ENCODE peak calls at places on chromosomes 11 and 22, in six cellular contexts. N, F, Q, R, M and L are unnamed samples.

GRCh38 chr11:71563401-71563800 is 2.0 kb upstream of the KRTAP5-10 start:
- DNase-seq in F (no peak), R (no peak), M (no peak), N (peak; percentile 66), Q (peak; percentile 38), L (peak; percentile 74)

GRCh38 chr11:8290122-8290810 is 26.6 kb upstream of the LMO1 start:
- DNase-seq in N (no peak), Q (no peak), M (no peak), R (no peak), F (no peak), L (no peak)

GRCh38 chr11:97703815-97704214 is 1314.0 kb downstream of the JRKL start:
- DNase-seq in R (no peak), N (peak; percentile 5), F (no peak), M (no peak), Q (no peak), L (no peak)

GRCh38 chr11:88266157-88266556 is 71.4 kb downstream of the CTSC start:
- DNase-seq in F (no peak), N (no peak), M (no peak), R (no peak), Q (no peak), L (no peak)

GRCh38 chr22:20995329-20996030 is 6.4 kb downstream of the THAP7 start:
- DNase-seq in Q (no peak), N (no peak), R (peak; percentile 5), M (no peak), F (no peak), L (no peak)

GRCh38 chr11:107757661-107758060 is 45.8 kb upstream of the SLN start:
- DNase-seq in R (no peak), N (no peak), F (no peak), Q (no peak), M (no peak), L (no peak)

GRCh38 chr11:131511794-131512193 is 141.4 kb downstream of the NTM start:
- DNase-seq in M (peak; percentile 59), F (no peak), N (peak; percentile 64), R (no peak), Q (peak; percentile 88), L (peak; percentile 65)

GRCh38 chr22:50605349-50606074 is 4.9 kb downstream of the MAPK8IP2 start:
- DNase-seq in N (no peak), Q (no peak), M (no peak), F (no peak), R (no peak), L (no peak)

GRCh38 chr11:77967121-77967520 is 27.3 kb downstream of the INTS4 start:
- DNase-seq in F (no peak), N (no peak), Q (no peak), R (no peak), M (no peak), L (no peak)

GRCh38 chr11:62787005-62787759 is at the start of gene TMEM179B:
- DNase-seq in R (peak; percentile 99), M (peak; percentile 97), F (peak; percentile 94), Q (peak; percentile 98), N (peak; percentile 100), L (peak; percentile 98)

GRCh38 chr11:120608760-120609211 is 97.2 kb downstream of the GRIK4 start:
- DNase-seq in N (no peak), F (peak; percentile 40), M (peak; percentile 19), R (no peak), Q (no peak), L (no peak)

GRCh38 chr11:83349371-83349770 is 63.2 kb upstream of the CCDC90B start:
- DNase-seq in M (no peak), F (no peak), Q (no peak), N (no peak), R (no peak), L (no peak)

GRCh38 chr11:94020777-94021615 is at the start of gene HEPHL1:
- DNase-seq in R (no peak), N (no peak), M (no peak), Q (no peak), F (no peak), L (no peak)

GRCh38 chr11:73228268-73229134 is 10.4 kb downstream of the P2RY2 start:
- DNase-seq in M (no peak), R (peak; percentile 6), Q (no peak), F (no peak), N (no peak), L (peak; percentile 45)

GRCh38 chr11:73226297-73227006 is 8.4 kb downstream of the P2RY2 start:
- DNase-seq in Q (no peak), M (no peak), R (peak; percentile 3), N (no peak), F (no peak), L (no peak)

GRCh38 chr11:73225851-73226250 is 7.8 kb downstream of the P2RY2 start:
- DNase-seq in N (no peak), Q (no peak), F (no peak), M (no peak), R (no peak), L (peak; percentile 37)

GRCh38 chr11:73229321-73230275 is 11.5 kb downstream of the P2RY2 start:
- DNase-seq in R (peak; percentile 52), Q (no peak), N (no peak), M (no peak), F (peak; percentile 51), L (no peak)

GRCh38 chr11:73227571-73228211 is 9.6 kb downstream of the P2RY2 start:
- DNase-seq in F (no peak), R (peak; percentile 3), N (peak; percentile 83), M (peak; percentile 82), Q (no peak), L (peak; percentile 98)
- TF ChIP-seq CTCF in F (no peak), R (no peak), N (peak; percentile 32), M (peak; percentile 7), Q (no peak), L (peak; percentile 96)

GRCh38 chr22:42938976-42939375 is 76.0 kb downstream of the PACSIN2 start:
- DNase-seq in Q (no peak), R (no peak), M (no peak), F (no peak), N (no peak), L (no peak)

GRCh38 chr22:42937164-42937854 is 77.6 kb downstream of the PACSIN2 start:
- DNase-seq in F (no peak), M (peak; percentile 63), R (no peak), N (peak; percentile 79), Q (peak; percentile 58), L (no peak)

GRCh38 chr22:42939941-42940653 is 74.9 kb downstream of the PACSIN2 start:
- DNase-seq in M (peak; percentile 86), Q (no peak), F (no peak), N (peak; percentile 82), R (no peak), L (peak; percentile 43)

GRCh38 chr22:42938449-42938848 is 76.5 kb downstream of the PACSIN2 start:
- DNase-seq in R (no peak), Q (no peak), N (no peak), F (no peak), M (no peak), L (no peak)

DNA sequence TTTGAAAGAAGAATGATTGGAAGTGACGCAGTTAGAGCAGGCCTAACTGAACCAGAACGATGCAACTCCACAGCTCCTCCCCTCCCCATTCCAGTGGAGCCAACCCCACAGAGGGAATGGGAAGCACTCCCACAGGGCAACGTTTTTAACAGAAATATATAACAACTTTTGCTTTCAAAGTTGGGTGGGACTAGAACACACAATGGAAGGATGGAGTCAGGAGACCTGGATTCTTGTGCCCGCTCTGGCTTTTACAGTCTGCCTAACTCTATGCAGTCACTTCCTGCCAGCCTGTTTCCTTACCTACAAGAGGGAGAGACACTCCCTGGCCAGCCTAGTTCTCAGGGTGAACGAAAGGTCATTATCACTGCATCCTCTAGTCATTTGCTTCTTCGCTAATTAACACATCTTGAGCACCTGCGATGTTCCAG is 75.5 kb downstream of the PACSIN2 start:
- DNase-seq in M (no peak), N (no peak), R (no peak), F (no peak), Q (no peak), L (no peak)
- H3K4me1 ChIP-seq in M (peaks cover 68% of the 10 kb centered on the region), N (peaks cover 42% of the 10 kb centered on the region), R (peaks cover 86% of the 10 kb centered on the region), F (peaks cover 67% of the 10 kb centered on the region), Q (peaks cover 14% of the 10 kb centered on the region), L (peaks cover 30% of the 10 kb centered on the region)

GRCh38 chr11:109193880-109194279 is 228.1 kb upstream of the C11orf87 start:
- DNase-seq in M (no peak), N (no peak), R (no peak), Q (no peak), F (no peak), L (no peak)

GRCh38 chr11:109197656-109198055 is 224.3 kb upstream of the C11orf87 start:
- DNase-seq in Q (no peak), M (no peak), N (no peak), R (no peak), F (no peak), L (no peak)

GRCh38 chr11:109196016-109196415 is 226.0 kb upstream of the C11orf87 start:
- DNase-seq in Q (no peak), N (no peak), M (no peak), F (no peak), R (no peak), L (no peak)

DNA sequence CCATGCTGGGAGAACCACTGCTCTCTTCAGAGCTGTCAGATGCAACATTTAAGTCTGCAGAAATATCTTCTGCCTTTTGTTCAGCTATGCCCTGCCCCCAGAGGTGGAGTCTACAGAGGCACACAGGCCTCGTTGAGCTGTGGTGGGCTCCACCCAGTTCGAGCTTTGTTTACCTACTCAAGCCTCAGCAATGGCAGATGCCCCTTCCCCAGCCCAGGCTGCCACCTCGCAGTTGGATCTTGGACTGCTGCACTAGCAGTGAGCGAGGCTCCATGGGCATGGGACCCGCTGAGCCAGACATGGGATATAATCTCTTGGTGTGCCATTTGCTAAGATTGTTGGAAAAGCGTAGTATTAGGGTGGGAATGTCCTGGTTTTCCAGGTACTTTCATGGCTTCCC is 229.1 kb upstream of the C11orf87 start:
- DNase-seq in M (no peak), N (no peak), Q (no peak), F (no peak), R (no peak), L (no peak)
- TF ChIP-seq CTCF in M (no peak), N (no peak), Q (no peak), F (no peak), R (no peak), L (no peak)

GRCh38 chr11:44760917-44761545 is 34.3 kb downstream of the TSPAN18 start:
- DNase-seq in M (peak; percentile 38), N (peak; percentile 78), Q (no peak), R (peak; percentile 63), F (no peak), L (no peak)
- H3K4me1 ChIP-seq in M (no peaks in the 10 kb centered on the region), N (peaks cover 20% of the 10 kb centered on the region), Q (no peaks in the 10 kb centered on the region), R (peaks cover 52% of the 10 kb centered on the region), F (peaks cover 60% of the 10 kb centered on the region), L (no peaks in the 10 kb centered on the region)

GRCh38 chr11:61769169-61769920 is 16.9 kb downstream of the MYRF start:
- DNase-seq in N (peak; percentile 59), R (no peak), Q (no peak), F (no peak), M (no peak), L (peak; percentile 92)
- TF ChIP-seq CTCF in N (peak; percentile 42), R (no peak), Q (no peak), F (no peak), M (no peak), L (peak; percentile 66)

GRCh38 chr11:45104790-45105084 is 41.7 kb upstream of the PRDM11 start:
- DNase-seq in M (no peak), F (no peak), Q (no peak), R (no peak), N (no peak), L (no peak)
- H3K4me1 ChIP-seq in M (no peaks in the 10 kb centered on the region), F (peaks cover 2% of the 10 kb centered on the region), Q (peaks cover 19% of the 10 kb centered on the region), R (peaks cover 20% of the 10 kb centered on the region), N (peaks cover 24% of the 10 kb centered on the region), L (peaks cover 9% of the 10 kb centered on the region)